ENCODE peak calls at places on chromosome 19, in nine cellular contexts. J is heart right ventricle; X is hepatic stellate cell; B is AG04450; Z is stimulated activated CD4-positive, alpha-beta T cell treated with anti-CD3 and anti-CD28 coated beads, Interleukin-15, amount 100 ng/mL, for 24 hours; P is WERI-Rb-1; I is memory B cell; Y is WTC11; D is H4. S is an unnamed sample.
A peak's percentile ranks its signal among the peaks of the same experiment; 100 is the strongest.

GRCh38 chr19:5360003-5360820 is 19.6 kb upstream of the PTPRS start:
- DNase-seq in I (no peak), X (no peak), B (no peak), D (no peak), J (no peak), Y (no peak), P (no peak), Z (no peak), S (no peak)

GRCh38 chr19:7595466-7596133 is at the start of gene CAMSAP3:
- DNase-seq in I (no peak), D (no peak), J (no peak), Y (peak; percentile 90), B (no peak), Z (peak; percentile 63), X (no peak), P (peak; percentile 86), S (peak; percentile 38)

GRCh38 chr19:47093841-47094240 is 19.7 kb downstream of the ZC3H4 start:
- DNase-seq in I (peak; percentile 44), X (no peak), Z (peak; percentile 36), P (no peak), B (no peak), Y (no peak), D (no peak), J (no peak), S (peak; percentile 78)

GRCh38 chr19:56732974-56733373 is 61.4 kb upstream of the ZNF835 start:
- DNase-seq in B (no peak), X (no peak), Y (no peak), P (no peak), D (no peak), Z (no peak), I (no peak), J (no peak), S (no peak)

GRCh38 chr19:42286349-42287016 is 15.4 kb upstream of the PRR19 start:
- DNase-seq in Z (no peak), X (peak; percentile 77), I (no peak), P (no peak), J (peak; percentile 54), Y (no peak), B (no peak), D (no peak), S (no peak)

GRCh38 chr19:1161716-1162115 is 12.4 kb downstream of the SBNO2 start:
- DNase-seq in J (no peak), D (no peak), Z (no peak), B (no peak), X (peak; percentile 81), Y (no peak), P (peak; percentile 67), I (no peak), S (no peak)

GRCh38 chr19:604355-604754 is 14.7 kb downstream of the HCN2 start:
- DNase-seq in B (no peak), Z (peak; percentile 66), J (no peak), X (no peak), Y (no peak), P (peak; percentile 52), D (no peak), I (no peak), S (peak; percentile 76)

GRCh38 chr19:38862321-38863059 is 12.7 kb upstream of the HNRNPL start:
- DNase-seq in I (no peak), Z (no peak), J (peak; percentile 45), Y (no peak), D (peak; percentile 72), P (no peak), X (no peak), B (no peak), S (no peak)

GRCh38 chr19:46448601-46449000 is 19.9 kb upstream of the PNMA8C start:
- DNase-seq in D (no peak), J (no peak), I (no peak), Z (no peak), Y (no peak), B (no peak), X (no peak), P (no peak), S (no peak)

GRCh38 chr19:19591133-19591825 is 27.2 kb downstream of the PBX4 start:
- DNase-seq in Y (peak; percentile 19), B (peak; percentile 95), P (no peak), J (no peak), D (peak; percentile 91), I (peak; percentile 66), X (peak; percentile 70), Z (peak; percentile 80), S (peak; percentile 89)

GRCh38 chr19:45693168-45693788 is 812 bp downstream of the QPCTL start:
- DNase-seq in J (peak; percentile 83), X (peak; percentile 89), P (peak; percentile 81), Y (peak; percentile 90), B (no peak), Z (peak; percentile 90), D (peak; percentile 31), I (peak; percentile 69), S (peak; percentile 85)

GRCh38 chr19:47518139-47518538 is 3.3 kb upstream of the NAPA start:
- DNase-seq in Z (peak; percentile 60), I (peak; percentile 47), Y (no peak), X (no peak), J (no peak), D (no peak), B (no peak), P (no peak), S (peak; percentile 73)

GRCh38 chr19:47133021-47133471 is 2.4 kb downstream of the SAE1 start:
- DNase-seq in Y (no peak), J (no peak), X (no peak), Z (no peak), P (no peak), B (no peak), D (no peak), I (no peak), S (no peak)

GRCh38 chr19:12867120-12868099 is 13.8 kb downstream of the DNASE2 start:
- DNase-seq in B (no peak), I (peak; percentile 61), X (peak; percentile 87), P (no peak), Y (peak; percentile 91), J (no peak), D (no peak), Z (peak; percentile 80), S (peak; percentile 76)

GRCh38 chr19:32877323-32877912 is 7.9 kb upstream of the SLC7A9 start:
- DNase-seq in Z (no peak), X (no peak), I (no peak), D (no peak), Y (no peak), B (no peak), J (no peak), P (no peak), S (no peak)

GRCh38 chr19:4368128-4368820 is 24.9 kb downstream of the MPND start:
- DNase-seq in P (no peak), D (no peak), B (no peak), Y (no peak), J (no peak), Z (no peak), X (no peak), I (no peak), S (peak; percentile 51)

GRCh38 chr19:1254530-1255185 is 6.3 kb downstream of the MIDN start:
- DNase-seq in I (no peak), J (no peak), Y (no peak), X (no peak), D (no peak), B (no peak), Z (no peak), P (no peak), S (no peak)